ENCODE peak calls at places on chromosomes 6 and 20, in six cellular contexts. P is activated T-helper 1 cell treated with anti-CD3 and anti-CD28 coated beads, Interleukin-12 subunit alpha, Interleukin-12 subunit beta, Interleukin-2, Interleukin-4 antibody, amounts not matched to agents 30 ng/mL and 10 ng/mL and 1 ng/mL, durations not matched to agents 14 hours and 24 hours and 36 hours; Q is NCI-H2081; L is caudate nucleus; M is NCI-H524; V is body of pancreas. Y is an unnamed sample.

GRCh38 chr20:24913076-24913628 is 35.9 kb upstream of the CST7 start:
- DNase-seq in V (no peak), L (no peak), Q (no peak), M (no peak), P (no peak), Y (no peak)

GRCh38 chr6:17673543-17674254 is 33.0 kb downstream of the NUP153 start:
- DNase-seq in V (no peak), P (no peak), Q (no peak), M (no peak), L (no peak), Y (no peak)

GRCh38 chr6:101224751-101225150 is 168.8 kb upstream of the GRIK2 start:
- DNase-seq in Q (no peak), P (no peak), L (no peak), V (no peak), M (no peak), Y (no peak)

GRCh38 chr6:55578537-55579363 is at the start of gene HMGCLL1:
- DNase-seq in M (peak), P (no peak), Q (peak), L (peak), V (peak), Y (no peak)

GRCh38 chr6:44222486-44222986 is 859 bp upstream of the SLC29A1 start:
- DNase-seq in P (no peak), V (no peak), L (no peak), M (no peak), Q (no peak), Y (no peak)

GRCh38 chr6:88785478-88785877 is 177.9 kb downstream of the RNGTT start:
- DNase-seq in Q (peak), P (no peak), M (no peak), V (no peak), L (no peak), Y (no peak)

GRCh38 chr6:781350-781961 is 88.5 kb upstream of the EXOC2 start:
- DNase-seq in V (peak), Q (no peak), M (no peak), L (no peak), P (no peak), Y (no peak)

GRCh38 chr20:40305303-40305702 is 383.7 kb downstream of the MAFB start:
- DNase-seq in L (no peak), V (no peak), P (no peak), M (no peak), Q (no peak), Y (no peak)

GRCh38 chr20:44690781-44691423 is 24.3 kb upstream of the CCN5 start:
- DNase-seq in V (no peak), M (no peak), Q (no peak), L (no peak), P (no peak), Y (no peak)

GRCh38 chr6:137303436-137303835 is 84.3 kb upstream of the IFNGR1 start:
- DNase-seq in Q (no peak), M (peak), V (no peak), L (no peak), P (no peak), Y (no peak)

GRCh38 chr6:53464942-53465460 is 79.9 kb downstream of the GCLC start:
- DNase-seq in L (no peak), Q (no peak), P (no peak), M (no peak), V (peak), Y (no peak)